ENCODE peak calls at places on chromosomes 13 and 19, in six cellular contexts. A, D, R, Q, T and H are unnamed samples.

GRCh38 chr13:99385161-99385560 is 78.0 kb upstream of the GPR183 start:
- DNase-seq in R (no peak), Q (peak), D (no peak), T (no peak), A (no peak), H (peak)

GRCh38 chr19:18422530-18423191 is 3.5 kb downstream of the SSBP4 start:
- DNase-seq in A (no peak), T (no peak), Q (no peak), D (no peak), R (no peak), H (no peak)

GRCh38 chr19:52557231-52557995 is 12.7 kb upstream of the ZNF701 start:
- DNase-seq in R (no peak), T (no peak), D (no peak), Q (no peak), A (no peak), H (no peak)

GRCh38 chr13:79637086-79637763 is 156.3 kb downstream of the NDFIP2 start:
- DNase-seq in A (no peak), T (no peak), Q (no peak), D (no peak), R (no peak), H (no peak)

GRCh38 chr19:39936622-39937021 is 2.2 kb upstream of the FCGBP start:
- DNase-seq in A (no peak), R (no peak), Q (no peak), D (no peak), T (no peak), H (no peak)

GRCh38 chr13:21330126-21330861 is 128.8 kb downstream of the ZDHHC20 start:
- DNase-seq in D (no peak), A (peak), T (peak), Q (no peak), R (no peak), H (no peak)

GRCh38 chr13:105817011-105817410 is 718.5 kb downstream of the EFNB2 start:
- DNase-seq in A (no peak), Q (peak), R (no peak), D (peak), T (no peak), H (peak)

GRCh38 chr13:29572575-29572974 is 22.9 kb downstream of the SLC7A1 start:
- DNase-seq in R (no peak), Q (no peak), D (no peak), T (no peak), A (no peak), H (no peak)

GRCh38 chr19:6241056-6241455 is 38.7 kb downstream of the MLLT1 start:
- DNase-seq in D (no peak), Q (no peak), A (no peak), R (no peak), T (no peak), H (no peak)

GRCh38 chr13:92573467-92574057 is 653.0 kb upstream of the GPC6 start:
- DNase-seq in A (peak), D (peak), Q (peak), T (peak), R (peak), H (peak)

GRCh38 chr19:55005684-55006488 is 32.2 kb downstream of the GP6 start:
- DNase-seq in Q (peak), D (peak), A (no peak), R (no peak), T (peak), H (no peak)

GRCh38 chr19:46674416-46675178 is 13.6 kb upstream of the DACT3 start:
- DNase-seq in A (peak), Q (peak), R (no peak), T (no peak), D (peak), H (no peak)

GRCh38 chr13:52010890-52011689 is at the start of gene ATP7B:
- DNase-seq in D (peak), A (no peak), R (peak), Q (peak), T (peak), H (peak)

DNA sequence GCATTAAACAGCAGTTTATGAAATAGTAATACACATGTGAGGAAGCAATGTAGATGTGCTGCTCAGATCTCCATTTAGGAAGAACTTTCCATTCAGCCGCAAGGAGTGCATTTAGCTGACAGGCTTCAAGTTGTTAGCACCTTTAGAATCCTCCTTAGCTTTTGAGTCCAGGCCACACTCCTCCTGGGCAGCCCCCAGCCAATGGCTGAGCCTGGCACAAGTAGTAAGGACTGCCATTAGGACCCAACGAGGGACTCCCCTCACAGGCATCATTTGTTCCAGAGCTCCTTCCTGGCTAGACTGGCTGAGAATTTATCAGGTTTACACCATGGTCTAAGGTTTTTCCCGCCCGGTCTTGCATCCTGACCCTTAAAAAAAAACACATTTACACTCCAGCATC is 201.4 kb downstream of the DIAPH3 start:
- DNase-seq in A (no peak), D (no peak), R (no peak), T (no peak), Q (no peak), H (no peak)
- H2BK15ac ChIP-seq in A (no peak), D (no peak), R (no peak), T (no peak), Q (no peak), H (no peak)

GRCh38 chr13:34752561-34752960 is 189.5 kb upstream of the NBEA start:
- DNase-seq in D (peak), R (no peak), A (no peak), T (no peak), Q (no peak), H (no peak)
- H2BK15ac ChIP-seq in D (peak), R (no peak), A (no peak), T (no peak), Q (no peak), H (no peak)

DNA sequence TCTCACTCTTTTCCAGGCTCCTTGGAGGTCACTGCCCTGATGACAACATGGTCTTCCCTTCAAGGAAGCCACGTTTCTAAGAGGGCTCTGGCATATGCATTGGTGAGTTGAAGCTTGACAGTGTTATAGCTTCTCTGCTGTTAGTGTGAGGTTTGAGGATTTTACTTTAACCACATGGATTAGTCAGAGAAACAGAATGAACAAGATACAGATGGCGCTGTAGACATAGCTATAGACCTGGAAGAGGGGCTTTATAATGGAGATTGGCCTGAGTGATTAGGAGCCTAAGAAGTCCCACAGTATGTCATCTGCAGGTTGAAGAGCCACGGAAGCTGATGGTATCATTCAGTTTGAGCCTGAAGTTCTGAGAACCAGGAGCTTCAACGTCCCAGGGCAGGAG is 18.4 kb upstream of the URI1 start:
- DNase-seq in D (no peak), A (no peak), R (no peak), T (no peak), Q (no peak), H (no peak)
- H2BK15ac ChIP-seq in D (no peak), A (no peak), R (no peak), T (no peak), Q (no peak), H (no peak)

GRCh38 chr19:19637186-19637522 is 6.3 kb downstream of the GMIP start:
- DNase-seq in T (no peak), D (no peak), R (no peak), Q (no peak), A (no peak), H (no peak)

GRCh38 chr19:19635313-19635702 is 7.3 kb upstream of the LPAR2 start:
- DNase-seq in D (no peak), A (no peak), T (no peak), R (no peak), Q (no peak), H (no peak)

GRCh38 chr19:19636573-19636972 is 6.9 kb downstream of the GMIP start:
- DNase-seq in T (no peak), D (no peak), A (no peak), Q (no peak), R (no peak), H (no peak)

GRCh38 chr19:19634516-19635312 is 6.7 kb upstream of the LPAR2 start:
- DNase-seq in D (no peak), Q (no peak), T (no peak), A (no peak), R (no peak), H (no peak)

GRCh38 chr19:19637523-19638251 is 5.8 kb downstream of the GMIP start:
- DNase-seq in R (no peak), D (peak), A (no peak), T (no peak), Q (peak), H (no peak)
- H2BK15ac ChIP-seq in R (no peak), D (no peak), A (no peak), T (no peak), Q (no peak), H (no peak)

DNA sequence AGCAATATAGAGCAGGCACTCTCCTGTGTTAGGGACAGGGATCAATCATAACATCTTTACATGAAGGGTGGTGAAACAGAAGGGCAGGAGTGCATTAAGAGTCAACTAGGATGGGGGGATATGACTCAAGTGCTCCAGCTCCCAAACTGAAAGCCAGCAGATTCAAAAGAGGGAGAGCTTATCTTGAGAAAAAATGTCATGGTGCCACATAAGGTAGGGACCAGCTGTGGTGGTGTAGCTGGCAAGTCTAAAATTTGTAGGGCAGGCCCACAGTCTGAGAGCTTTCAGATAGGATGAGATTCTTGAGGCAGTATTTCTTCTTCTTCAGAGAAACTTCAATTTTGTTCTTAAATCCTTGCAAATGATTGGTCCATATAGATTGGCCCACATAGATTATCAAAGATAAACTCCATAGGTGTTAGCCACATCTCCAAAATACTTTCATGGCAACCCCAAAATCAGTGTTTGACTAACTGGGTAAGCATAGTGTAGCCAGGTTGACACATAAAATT is 19.1 kb downstream of the DNAJC15 start:
- DNase-seq in T (no peak), R (no peak), A (no peak), D (no peak), Q (no peak), H (no peak)
- H2BK15ac ChIP-seq in T (no peak), R (no peak), A (no peak), D (no peak), Q (no peak), H (no peak)

GRCh38 chr13:43757266-43757665 is 29.5 kb downstream of the ENOX1 start:
- DNase-seq in D (no peak), A (no peak), T (no peak), R (no peak), Q (no peak), H (no peak)
- H2BK15ac ChIP-seq in D (no peak), A (no peak), T (no peak), R (no peak), Q (no peak), H (no peak)

GRCh38 chr13:97856001-97856675 is 97.3 kb upstream of the IPO5 start:
- DNase-seq in A (no peak), Q (no peak), D (peak), T (no peak), R (peak), H (no peak)

GRCh38 chr13:97855570-97855970 is 97.9 kb upstream of the IPO5 start:
- DNase-seq in R (peak), D (peak), Q (peak), A (peak), T (peak), H (no peak)

GRCh38 chr13:97852181-97852874 is 101.1 kb upstream of the IPO5 start:
- DNase-seq in D (no peak), T (no peak), R (no peak), Q (no peak), A (no peak), H (no peak)

GRCh38 chr13:97851269-97851668 is 102.2 kb upstream of the IPO5 start:
- DNase-seq in A (no peak), D (peak), T (peak), R (no peak), Q (no peak), H (no peak)

DNA sequence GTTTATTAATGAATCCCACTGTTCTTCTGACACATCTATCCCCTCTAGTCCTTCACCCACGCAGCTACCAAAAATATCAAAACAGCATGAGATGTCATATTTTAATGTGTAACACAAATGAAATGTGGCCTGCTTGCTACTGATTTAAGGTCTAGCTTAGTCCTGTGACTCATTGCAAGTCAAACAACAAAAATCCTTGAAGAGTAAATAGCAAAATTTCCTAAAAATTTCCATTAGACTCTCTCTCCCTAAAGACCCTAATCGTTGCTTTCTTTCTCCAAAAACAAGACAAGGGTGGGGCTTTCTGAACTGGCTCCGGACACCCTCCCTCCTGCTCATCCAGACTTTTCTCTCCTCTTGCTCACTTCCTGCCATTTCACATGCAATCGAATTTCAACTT is 99.9 kb upstream of the IPO5 start:
- DNase-seq in A (peak), R (no peak), Q (no peak), T (no peak), D (no peak), H (no peak)
- H2BK15ac ChIP-seq in A (no peak), R (no peak), Q (no peak), T (no peak), D (no peak), H (no peak)

GRCh38 chr13:25733061-25733491 is 318.7 kb downstream of the SHISA2 start:
- DNase-seq in T (no peak), R (no peak), D (peak), Q (no peak), A (no peak), H (no peak)

GRCh38 chr13:25732146-25732865 is 319.5 kb downstream of the SHISA2 start:
- DNase-seq in D (no peak), Q (no peak), T (peak), A (peak), R (no peak), H (no peak)

GRCh38 chr13:25729201-25729600 is 322.6 kb downstream of the SHISA2 start:
- DNase-seq in Q (no peak), A (no peak), T (no peak), R (no peak), D (no peak), H (no peak)

GRCh38 chr13:25731511-25731910 is 320.3 kb downstream of the SHISA2 start:
- DNase-seq in A (no peak), R (no peak), D (no peak), Q (no peak), T (no peak), H (no peak)

GRCh38 chr13:25731037-25731436 is 320.8 kb downstream of the SHISA2 start:
- DNase-seq in Q (no peak), A (no peak), T (no peak), D (no peak), R (no peak), H (no peak)
- H2BK15ac ChIP-seq in Q (no peak), A (no peak), T (no peak), D (no peak), R (no peak), H (no peak)